ENCODE peak calls at places on chromosomes 7 and 10, in seven cellular contexts. One of them, this sample, is unnamed.

GRCh38 chr10:17910144-17910789 is 41.5 kb upstream of the SLC39A12 start:
- DNase-seq in KBM-7: peak
- DNase-seq in activated CD8-positive, alpha-beta memory T cell treated with anti-CD3 and anti-CD28 coated beads for 1 hour: no peak
- DNase-seq in stimulated activated CD4-positive, alpha-beta T cell treated with anti-CD3 and anti-CD28 coated beads, Interleukin-15, amount 100 ng/mL, for 24 hours: peak
- DNase-seq in RWPE1: peak
- DNase-seq in WERI-Rb-1: peak
- DNase-seq in aorta: no peak
- DNase-seq in this sample: no peak

GRCh38 chr10:36428507-36428906 is 696.9 kb upstream of the ANKRD30A start:
- DNase-seq in KBM-7: no peak
- DNase-seq in activated CD8-positive, alpha-beta memory T cell treated with anti-CD3 and anti-CD28 coated beads for 1 hour: no peak
- DNase-seq in aorta: no peak
- DNase-seq in stimulated activated CD4-positive, alpha-beta T cell treated with anti-CD3 and anti-CD28 coated beads, Interleukin-15, amount 100 ng/mL, for 24 hours: no peak
- DNase-seq in RWPE1: no peak
- DNase-seq in WERI-Rb-1: no peak
- DNase-seq in this sample: no peak

GRCh38 chr7:64904008-64904407 is 935 bp downstream of the ZNF273 start:
- DNase-seq in stimulated activated CD4-positive, alpha-beta T cell treated with anti-CD3 and anti-CD28 coated beads, Interleukin-15, amount 100 ng/mL, for 24 hours: no peak
- DNase-seq in RWPE1: no peak
- DNase-seq in WERI-Rb-1: no peak
- DNase-seq in activated CD8-positive, alpha-beta memory T cell treated with anti-CD3 and anti-CD28 coated beads for 1 hour: no peak
- DNase-seq in aorta: no peak
- DNase-seq in KBM-7: no peak
- DNase-seq in this sample: no peak

GRCh38 chr10:3222068-3222467 is 49.5 kb upstream of the PITRM1 start:
- DNase-seq in activated CD8-positive, alpha-beta memory T cell treated with anti-CD3 and anti-CD28 coated beads for 1 hour: no peak
- DNase-seq in stimulated activated CD4-positive, alpha-beta T cell treated with anti-CD3 and anti-CD28 coated beads, Interleukin-15, amount 100 ng/mL, for 24 hours: no peak
- DNase-seq in aorta: no peak
- DNase-seq in WERI-Rb-1: no peak
- DNase-seq in RWPE1: no peak
- DNase-seq in KBM-7: no peak
- DNase-seq in this sample: no peak

GRCh38 chr7:136278057-136278456 is 300.9 kb upstream of the MTPN start:
- DNase-seq in aorta: no peak
- DNase-seq in stimulated activated CD4-positive, alpha-beta T cell treated with anti-CD3 and anti-CD28 coated beads, Interleukin-15, amount 100 ng/mL, for 24 hours: no peak
- DNase-seq in WERI-Rb-1: no peak
- DNase-seq in activated CD8-positive, alpha-beta memory T cell treated with anti-CD3 and anti-CD28 coated beads for 1 hour: no peak
- DNase-seq in KBM-7: no peak
- DNase-seq in RWPE1: no peak
- DNase-seq in this sample: no peak

GRCh38 chr7:158282461-158283001 is 305.1 kb downstream of the PTPRN2 start:
- DNase-seq in WERI-Rb-1: no peak
- DNase-seq in KBM-7: no peak
- DNase-seq in stimulated activated CD4-positive, alpha-beta T cell treated with anti-CD3 and anti-CD28 coated beads, Interleukin-15, amount 100 ng/mL, for 24 hours: no peak
- DNase-seq in aorta: peak
- DNase-seq in activated CD8-positive, alpha-beta memory T cell treated with anti-CD3 and anti-CD28 coated beads for 1 hour: no peak
- DNase-seq in RWPE1: no peak
- DNase-seq in this sample: no peak

GRCh38 chr7:19413444-19413965 is 268.3 kb upstream of the FERD3L start:
- DNase-seq in aorta: no peak
- DNase-seq in RWPE1: no peak
- DNase-seq in KBM-7: no peak
- DNase-seq in stimulated activated CD4-positive, alpha-beta T cell treated with anti-CD3 and anti-CD28 coated beads, Interleukin-15, amount 100 ng/mL, for 24 hours: no peak
- DNase-seq in activated CD8-positive, alpha-beta memory T cell treated with anti-CD3 and anti-CD28 coated beads for 1 hour: no peak
- DNase-seq in WERI-Rb-1: no peak
- DNase-seq in this sample: no peak

GRCh38 chr7:156017431-156017830 is 205.2 kb upstream of the SHH start:
- DNase-seq in WERI-Rb-1: no peak
- DNase-seq in aorta: peak
- DNase-seq in stimulated activated CD4-positive, alpha-beta T cell treated with anti-CD3 and anti-CD28 coated beads, Interleukin-15, amount 100 ng/mL, for 24 hours: no peak
- DNase-seq in activated CD8-positive, alpha-beta memory T cell treated with anti-CD3 and anti-CD28 coated beads for 1 hour: no peak
- DNase-seq in KBM-7: no peak
- DNase-seq in RWPE1: no peak
- DNase-seq in this sample: no peak

GRCh38 chr10:11178606-11179221 is 161.0 kb downstream of the CELF2 start:
- DNase-seq in WERI-Rb-1: peak
- DNase-seq in RWPE1: no peak
- DNase-seq in aorta: no peak
- DNase-seq in KBM-7: peak
- DNase-seq in stimulated activated CD4-positive, alpha-beta T cell treated with anti-CD3 and anti-CD28 coated beads, Interleukin-15, amount 100 ng/mL, for 24 hours: peak
- DNase-seq in activated CD8-positive, alpha-beta memory T cell treated with anti-CD3 and anti-CD28 coated beads for 1 hour: peak
- DNase-seq in this sample: no peak

GRCh38 chr7:111090834-111091233 is at the start of gene LRRN3:
- DNase-seq in activated CD8-positive, alpha-beta memory T cell treated with anti-CD3 and anti-CD28 coated beads for 1 hour: no peak
- DNase-seq in aorta: peak
- DNase-seq in WERI-Rb-1: no peak
- DNase-seq in RWPE1: no peak
- DNase-seq in KBM-7: no peak
- DNase-seq in stimulated activated CD4-positive, alpha-beta T cell treated with anti-CD3 and anti-CD28 coated beads, Interleukin-15, amount 100 ng/mL, for 24 hours: peak
- DNase-seq in this sample: no peak

GRCh38 chr10:133178357-133179127 is 18.5 kb downstream of the KNDC1 start:
- DNase-seq in activated CD8-positive, alpha-beta memory T cell treated with anti-CD3 and anti-CD28 coated beads for 1 hour: no peak
- DNase-seq in RWPE1: no peak
- DNase-seq in aorta: no peak
- DNase-seq in WERI-Rb-1: no peak
- DNase-seq in stimulated activated CD4-positive, alpha-beta T cell treated with anti-CD3 and anti-CD28 coated beads, Interleukin-15, amount 100 ng/mL, for 24 hours: no peak
- DNase-seq in KBM-7: no peak
- DNase-seq in this sample: no peak

GRCh38 chr7:138388673-138389491 is 71.2 kb upstream of the TRIM24 start:
- DNase-seq in activated CD8-positive, alpha-beta memory T cell treated with anti-CD3 and anti-CD28 coated beads for 1 hour: no peak
- DNase-seq in KBM-7: no peak
- DNase-seq in WERI-Rb-1: no peak
- DNase-seq in stimulated activated CD4-positive, alpha-beta T cell treated with anti-CD3 and anti-CD28 coated beads, Interleukin-15, amount 100 ng/mL, for 24 hours: no peak
- DNase-seq in RWPE1: peak
- DNase-seq in aorta: no peak
- DNase-seq in this sample: no peak

GRCh38 chr10:93873427-93874115 is 20.2 kb upstream of the SLC35G1 start:
- DNase-seq in activated CD8-positive, alpha-beta memory T cell treated with anti-CD3 and anti-CD28 coated beads for 1 hour: no peak
- DNase-seq in WERI-Rb-1: no peak
- DNase-seq in KBM-7: no peak
- DNase-seq in stimulated activated CD4-positive, alpha-beta T cell treated with anti-CD3 and anti-CD28 coated beads, Interleukin-15, amount 100 ng/mL, for 24 hours: no peak
- DNase-seq in aorta: no peak
- DNase-seq in RWPE1: no peak
- DNase-seq in this sample: no peak

GRCh38 chr7:42212541-42213090 is 24.4 kb downstream of the GLI3 start:
- DNase-seq in KBM-7: no peak
- DNase-seq in activated CD8-positive, alpha-beta memory T cell treated with anti-CD3 and anti-CD28 coated beads for 1 hour: no peak
- DNase-seq in WERI-Rb-1: no peak
- DNase-seq in RWPE1: no peak
- DNase-seq in stimulated activated CD4-positive, alpha-beta T cell treated with anti-CD3 and anti-CD28 coated beads, Interleukin-15, amount 100 ng/mL, for 24 hours: no peak
- DNase-seq in aorta: no peak
- DNase-seq in this sample: no peak

GRCh38 chr7:26200444-26201260 is at the start of gene HNRNPA2B1:
- DNase-seq in WERI-Rb-1: peak
- DNase-seq in RWPE1: peak
- DNase-seq in aorta: peak
- DNase-seq in stimulated activated CD4-positive, alpha-beta T cell treated with anti-CD3 and anti-CD28 coated beads, Interleukin-15, amount 100 ng/mL, for 24 hours: peak
- DNase-seq in KBM-7: peak
- DNase-seq in activated CD8-positive, alpha-beta memory T cell treated with anti-CD3 and anti-CD28 coated beads for 1 hour: peak
- DNase-seq in this sample: peak

GRCh38 chr10:25497281-25497680 is 322.5 kb downstream of the GPR158 start:
- DNase-seq in stimulated activated CD4-positive, alpha-beta T cell treated with anti-CD3 and anti-CD28 coated beads, Interleukin-15, amount 100 ng/mL, for 24 hours: no peak
- DNase-seq in RWPE1: no peak
- DNase-seq in WERI-Rb-1: no peak
- DNase-seq in KBM-7: no peak
- DNase-seq in activated CD8-positive, alpha-beta memory T cell treated with anti-CD3 and anti-CD28 coated beads for 1 hour: no peak
- DNase-seq in aorta: no peak
- DNase-seq in this sample: no peak

GRCh38 chr7:44748948-44749731 is 493 bp downstream of the ZMIZ2 start:
- DNase-seq in aorta: peak
- DNase-seq in RWPE1: no peak
- DNase-seq in activated CD8-positive, alpha-beta memory T cell treated with anti-CD3 and anti-CD28 coated beads for 1 hour: no peak
- DNase-seq in WERI-Rb-1: no peak
- DNase-seq in stimulated activated CD4-positive, alpha-beta T cell treated with anti-CD3 and anti-CD28 coated beads, Interleukin-15, amount 100 ng/mL, for 24 hours: peak
- DNase-seq in KBM-7: no peak
- DNase-seq in this sample: no peak

GRCh38 chr10:126561499-126562208 is 108.8 kb downstream of the C10orf90 start:
- DNase-seq in KBM-7: no peak
- DNase-seq in activated CD8-positive, alpha-beta memory T cell treated with anti-CD3 and anti-CD28 coated beads for 1 hour: no peak
- DNase-seq in RWPE1: no peak
- DNase-seq in WERI-Rb-1: no peak
- DNase-seq in stimulated activated CD4-positive, alpha-beta T cell treated with anti-CD3 and anti-CD28 coated beads, Interleukin-15, amount 100 ng/mL, for 24 hours: no peak
- DNase-seq in aorta: no peak
- DNase-seq in this sample: peak